ENCODE peak calls at places on chromosomes 7 and 10, in six cellular contexts. G is colonic mucosa, H is hepatocyte, U is fibroblast of lung, O is GM23338, C is SK-N-SH. B is an unnamed sample.

GRCh38 chr7:74598558-74598957 is 59.0 kb upstream of the GTF2I start:
- DNase-seq in G (no peak), H (no peak), U (peak; percentile 65), O (no peak), C (no peak), B (no peak)

GRCh38 chr7:17384400-17384799 is 85.9 kb downstream of the AHR start:
- DNase-seq in G (no peak), H (no peak), U (no peak), O (peak; percentile 24), C (no peak), B (no peak)

GRCh38 chr10:71696635-71697326 is 22.8 kb downstream of the C10orf105 start:
- DNase-seq in G (peak; percentile 80), H (peak; percentile 73), U (peak; percentile 14), O (peak; percentile 87), C (peak; percentile 88), B (peak; percentile 77)

GRCh38 chr10:106707657-106708056 is 456.8 kb downstream of the SORCS1 start:
- DNase-seq in G (no peak), H (no peak), U (no peak), O (peak; percentile 40), C (no peak), B (no peak)

GRCh38 chr7:91683823-91684222 is 196.7 kb downstream of the MTERF1 start:
- DNase-seq in G (no peak), H (no peak), U (peak; percentile 75), O (no peak), C (peak; percentile 16), B (no peak)

GRCh38 chr10:30433286-30433778 is 652 bp upstream of the MAP3K8 start:
- DNase-seq in G (peak; percentile 83), H (peak; percentile 90), U (peak; percentile 81), O (peak; percentile 87), C (peak; percentile 78), B (peak; percentile 31)

GRCh38 chr10:27743736-27744477 is 1.7 kb downstream of the MKX start:
- DNase-seq in G (peak; percentile 27), H (peak; percentile 33), U (peak; percentile 39), O (peak; percentile 61), C (peak; percentile 24), B (no peak)

GRCh38 chr7:22702516-22702915 is 24.5 kb upstream of the IL6 start:
- DNase-seq in G (no peak), H (no peak), U (peak; percentile 37), O (no peak), C (no peak), B (no peak)

GRCh38 chr10:120988751-120989150 is 137.6 kb downstream of the WDR11 start:
- DNase-seq in G (no peak), H (no peak), U (no peak), O (no peak), C (no peak), B (no peak)

GRCh38 chr10:124728071-124728829 is 15.9 kb downstream of the FAM53B start:
- DNase-seq in G (no peak), H (no peak), U (peak; percentile 36), O (no peak), C (no peak), B (no peak)

GRCh38 chr7:8147004-8147403 is 115.0 kb downstream of the ICA1 start:
- DNase-seq in G (no peak), H (no peak), U (no peak), O (peak; percentile 72), C (no peak), B (no peak)

GRCh38 chr10:113019692-113020424 is 69.8 kb downstream of the TCF7L2 start:
- DNase-seq in G (no peak), H (peak; percentile 60), U (no peak), O (no peak), C (no peak), B (no peak)

GRCh38 chr10:103975169-103975568 is 8.2 kb downstream of the SLK start:
- DNase-seq in G (no peak), H (no peak), U (no peak), O (no peak), C (no peak), B (no peak)

GRCh38 chr7:54465095-54465494 is 77.1 kb upstream of the VSTM2A start:
- DNase-seq in G (no peak), H (no peak), U (no peak), O (no peak), C (no peak), B (no peak)

GRCh38 chr10:84205049-84205852 is 10.9 kb downstream of the CDHR1 start:
- DNase-seq in G (peak; percentile 80), H (peak; percentile 72), U (peak; percentile 22), O (peak; percentile 84), C (peak; percentile 83), B (peak; percentile 83)

GRCh38 chr7:96224682-96225081 is 97.2 kb downstream of the SLC25A13 start:
- DNase-seq in G (no peak), H (no peak), U (no peak), O (peak; percentile 55), C (peak; percentile 51), B (peak; percentile 16)

GRCh38 chr10:49408437-49409306 is 12.8 kb upstream of the DRGX start:
- DNase-seq in G (no peak), H (no peak), U (no peak), O (peak; percentile 74), C (no peak), B (no peak)

GRCh38 chr7:2819954-2820397 is 24.1 kb downstream of the GNA12 start:
- DNase-seq in G (no peak), H (no peak), U (no peak), O (no peak), C (no peak), B (no peak)

GRCh38 chr10:81838950-81839349 is 36.0 kb upstream of the NRG3 start:
- DNase-seq in G (no peak), H (peak; percentile 12), U (no peak), O (peak; percentile 64), C (peak; percentile 14), B (peak; percentile 46)

GRCh38 chr10:123804716-123805115 is 86.9 kb downstream of the CPXM2 start:
- DNase-seq in G (no peak), H (no peak), U (no peak), O (no peak), C (no peak), B (no peak)

DNA sequence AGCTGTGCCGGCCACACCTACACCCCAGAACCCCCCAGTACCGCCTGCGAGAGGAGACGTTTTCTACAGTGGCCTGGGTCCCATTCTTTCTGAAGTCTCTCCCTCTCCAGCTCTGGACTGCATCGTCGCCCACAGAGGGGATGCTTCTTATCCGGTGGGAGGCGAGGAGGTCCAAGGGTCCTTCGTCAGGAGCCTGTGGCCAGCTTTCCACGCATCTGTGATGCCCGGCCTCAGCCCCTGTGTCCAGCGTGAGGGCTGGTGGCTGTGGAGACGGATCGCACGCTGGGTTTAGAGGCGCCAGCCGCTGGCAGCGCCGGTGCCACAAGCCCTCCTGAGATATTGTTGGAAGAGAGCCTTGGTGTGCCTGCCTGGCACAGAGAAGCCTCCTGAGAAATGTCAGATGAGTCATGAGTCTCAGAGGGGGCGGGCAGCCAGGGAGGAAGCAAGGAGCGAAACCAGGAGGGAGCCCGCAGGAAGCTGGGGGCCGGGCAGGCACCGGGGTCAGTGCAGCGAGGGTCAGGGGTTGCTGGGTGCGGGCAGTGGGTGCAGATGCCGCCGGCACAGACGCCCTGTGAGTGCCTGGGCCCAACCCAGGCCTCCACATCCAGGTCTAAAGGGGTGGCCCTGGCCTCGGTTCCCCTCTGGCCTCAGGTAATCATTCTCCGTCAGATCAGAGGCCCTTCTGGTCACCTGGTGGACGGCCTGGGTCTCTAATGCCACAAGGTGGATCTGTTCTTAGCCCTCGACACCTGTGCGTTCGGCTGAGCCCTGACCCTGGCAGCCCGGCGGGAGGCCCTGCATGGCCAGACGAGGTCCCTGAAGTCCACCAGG is 86.0 kb upstream of the DIP2C start:
- DNase-seq in G (no peak), H (no peak), U (no peak), O (no peak), C (no peak), B (no peak)
- H3K4me3 ChIP-seq in G (no peak overlapping the region), H (no peak overlapping the region), U (no peak overlapping the region), O (no peak overlapping the region), C (no peak overlapping the region), B (no peak overlapping the region)

DNA sequence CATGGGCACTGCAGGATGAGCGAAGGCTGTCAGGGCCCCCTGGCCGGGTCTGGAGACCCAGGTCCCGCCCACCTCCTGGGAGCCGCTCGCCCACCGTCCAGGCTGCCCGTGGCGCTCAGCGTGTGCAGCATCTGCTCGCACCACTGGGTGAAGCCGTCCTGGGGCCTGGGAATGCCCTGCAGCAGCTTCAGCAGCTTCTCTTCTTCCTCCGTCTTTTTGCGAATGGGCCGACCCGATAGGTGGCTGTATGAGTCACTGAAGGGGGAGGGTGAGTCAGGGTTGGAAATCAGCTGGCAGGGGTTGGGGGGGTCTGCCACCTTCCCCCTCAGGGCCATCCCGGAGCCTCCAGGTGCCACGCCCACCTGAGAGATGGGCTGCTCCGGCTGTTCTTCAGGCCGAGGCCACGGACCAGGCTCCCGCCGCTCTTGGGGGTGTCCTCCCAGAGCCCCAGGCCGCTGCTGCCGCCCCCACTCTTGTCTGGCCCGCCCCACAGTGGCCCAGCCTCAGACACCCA is 8.7 kb downstream of the GNB2 start:
- DNase-seq in G (no peak), H (peak; percentile 8), U (no peak), O (no peak), C (peak; percentile 49), B (no peak)
- H3K36me3 ChIP-seq in G (peaks cover 33% of the 10 kb centered on the region), H (no peaks in the 10 kb centered on the region), U (peaks cover 52% of the 10 kb centered on the region), O (no peaks in the 10 kb centered on the region), C (peaks cover 100% of the 10 kb centered on the region), B (peaks cover 89% of the 10 kb centered on the region)

GRCh38 chr10:80416401-80417098 is 8.2 kb downstream of the PRXL2A start:
- DNase-seq in G (no peak), H (peak; percentile 76), U (peak; percentile 89), O (no peak), C (no peak), B (no peak)

GRCh38 chr10:80413152-80413996 is 5.0 kb downstream of the PRXL2A start:
- DNase-seq in G (no peak), H (peak; percentile 77), U (peak; percentile 76), O (peak; percentile 14), C (peak; percentile 55), B (peak; percentile 63)

GRCh38 chr10:80412521-80412920 is 4.2 kb downstream of the PRXL2A start:
- DNase-seq in G (no peak), H (no peak), U (no peak), O (no peak), C (no peak), B (no peak)

GRCh38 chr10:80415734-80416281 is 7.5 kb downstream of the PRXL2A start:
- DNase-seq in G (no peak), H (no peak), U (no peak), O (no peak), C (no peak), B (no peak)

GRCh38 chr10:80414126-80414898 is 6.0 kb downstream of the PRXL2A start:
- DNase-seq in G (peak; percentile 59), H (no peak), U (peak; percentile 63), O (no peak), C (peak; percentile 36), B (peak; percentile 66)
- H3K27ac ChIP-seq in G (peak overlapping the region; percentile 63), H (peak overlapping the region; percentile 94), U (no peak overlapping the region), O (no peak overlapping the region), C (peak overlapping the region; percentile 58), B (peak overlapping the region; percentile 92)

GRCh38 chr10:92244796-92245195 is 46.1 kb downstream of the CPEB3 start:
- DNase-seq in G (no peak), H (no peak), U (no peak), O (no peak), C (no peak), B (no peak)

GRCh38 chr10:92241501-92241900 is 49.4 kb downstream of the CPEB3 start:
- DNase-seq in G (no peak), H (no peak), U (no peak), O (no peak), C (no peak), B (no peak)

GRCh38 chr10:92241158-92241500 is 49.7 kb downstream of the CPEB3 start:
- DNase-seq in G (peak; percentile 34), H (peak; percentile 58), U (no peak), O (peak; percentile 72), C (peak; percentile 34), B (peak; percentile 39)

GRCh38 chr10:92242380-92242779 is 48.5 kb downstream of the CPEB3 start:
- DNase-seq in G (no peak), H (no peak), U (no peak), O (no peak), C (no peak), B (no peak)

GRCh38 chr10:92242910-92243671 is 47.8 kb downstream of the CPEB3 start:
- DNase-seq in G (peak; percentile 76), H (peak; percentile 81), U (peak; percentile 69), O (peak; percentile 83), C (peak; percentile 74), B (peak; percentile 62)
- H3K4me3 ChIP-seq in G (peak overlapping the region; percentile 19), H (peak overlapping the region; percentile 13), U (peak overlapping the region; percentile 34), O (peak overlapping the region; percentile 18), C (peak overlapping the region; percentile 52), B (peak overlapping the region; percentile 48)